ENCODE peak calls at places on chromosomes 13 and 19, in nine cellular contexts. N, U, T, V, D, Y, W, G and Z are unnamed samples.
A peak's percentile ranks its signal among the peaks of the same experiment; 100 is the strongest.

GRCh38 chr19:888615-889385 is 4.2 kb downstream of the MED16 start:
- DNase-seq in N (no peak), V (no peak), D (no peak), Y (no peak), U (no peak), G (peak; percentile 13), T (no peak), W (no peak), Z (no peak)

GRCh38 chr19:58037927-58038687 is 4.3 kb downstream of the ZSCAN1 start:
- DNase-seq in D (no peak), V (no peak), G (no peak), U (no peak), W (no peak), T (no peak), N (peak; percentile 6), Y (no peak), Z (no peak)

GRCh38 chr13:83773961-83774360 is 108.3 kb downstream of the SLITRK1 start:
- DNase-seq in D (no peak), W (no peak), Y (no peak), T (no peak), N (no peak), G (no peak), V (no peak), U (no peak), Z (no peak)

GRCh38 chr13:51331354-51331861 is 8.1 kb upstream of the SERPINE3 start:
- DNase-seq in N (no peak), U (no peak), T (no peak), Y (no peak), W (no peak), V (no peak), D (no peak), G (no peak), Z (no peak)

GRCh38 chr19:46472592-46472991 is 1.2 kb upstream of the PNMA8A start:
- DNase-seq in V (no peak), G (no peak), Y (no peak), T (no peak), W (no peak), N (no peak), U (no peak), D (no peak), Z (no peak)

GRCh38 chr13:78630509-78630908 is 27.2 kb upstream of the POU4F1 start:
- DNase-seq in G (no peak), N (no peak), V (no peak), D (no peak), U (no peak), Y (no peak), T (no peak), W (no peak), Z (no peak)

GRCh38 chr13:100633461-100633860 is 41.1 kb downstream of the TMTC4 start:
- DNase-seq in G (no peak), W (no peak), V (no peak), U (no peak), D (no peak), Y (peak; percentile 82), N (no peak), T (no peak), Z (no peak)

GRCh38 chr19:46232468-46232867 is 2.9 kb downstream of the IGFL1 start:
- DNase-seq in G (no peak), N (no peak), W (no peak), T (no peak), Y (no peak), D (no peak), V (no peak), U (no peak), Z (no peak)

GRCh38 chr19:55877211-55877610 is 40.9 kb downstream of the NLRP4 start:
- DNase-seq in V (no peak), W (no peak), T (no peak), D (no peak), U (no peak), N (no peak), G (no peak), Y (no peak), Z (no peak)

GRCh38 chr19:17475541-17476115 is 5.3 kb downstream of the SLC27A1 start:
- DNase-seq in G (no peak), U (no peak), D (peak; percentile 65), V (no peak), W (no peak), N (no peak), Y (no peak), T (peak; percentile 82), Z (no peak)

GRCh38 chr13:66152596-66152995 is 1077.5 kb downstream of the PCDH9 start:
- DNase-seq in N (no peak), T (no peak), U (no peak), D (no peak), W (no peak), G (no peak), V (no peak), Y (no peak), Z (no peak)

GRCh38 chr19:38878575-38879399 is 712 bp upstream of the RINL start:
- DNase-seq in W (no peak), Y (no peak), G (no peak), N (no peak), T (no peak), D (no peak), U (no peak), V (no peak), Z (no peak)

GRCh38 chr19:11463391-11463790 is 17.5 kb downstream of the ELAVL3 start:
- DNase-seq in W (no peak), N (no peak), U (no peak), G (no peak), V (no peak), T (no peak), Y (no peak), D (no peak), Z (no peak)

GRCh38 chr19:10230155-10230903 is 802 bp downstream of the S1PR2 start:
- DNase-seq in D (peak; percentile 56), V (peak; percentile 48), U (no peak), N (no peak), G (no peak), Y (no peak), W (no peak), T (peak; percentile 26), Z (no peak)

GRCh38 chr19:50556236-50557008 is 11.8 kb downstream of the LRRC4B start:
- DNase-seq in V (peak; percentile 52), Y (no peak), U (no peak), D (peak; percentile 74), W (peak; percentile 3), N (peak; percentile 59), T (peak; percentile 75), G (peak; percentile 27), Z (peak; percentile 5)

GRCh38 chr13:36166051-36166450 is 34.9 kb upstream of the DCLK1 start:
- DNase-seq in Y (no peak), T (no peak), W (no peak), V (no peak), G (no peak), N (no peak), U (no peak), D (no peak), Z (no peak)

GRCh38 chr13:50291611-50292010 is 276.4 kb downstream of the KCNRG start:
- DNase-seq in U (no peak), G (no peak), Y (no peak), W (no peak), V (no peak), D (no peak), T (no peak), N (no peak), Z (no peak)

GRCh38 chr13:40589285-40590109 is 76.9 kb downstream of the FOXO1 start:
- DNase-seq in V (no peak), D (peak; percentile 42), W (no peak), G (no peak), T (no peak), N (no peak), U (peak; percentile 98), Y (peak; percentile 40), Z (no peak)

GRCh38 chr13:31860002-31860401 is 120.7 kb downstream of the RXFP2 start:
- DNase-seq in Y (no peak), D (no peak), U (no peak), W (no peak), V (no peak), G (no peak), T (no peak), N (no peak), Z (no peak)

GRCh38 chr13:35700661-35701060 is 224.2 kb upstream of the MAB21L1 start:
- DNase-seq in V (no peak), W (no peak), U (no peak), T (no peak), D (no peak), G (no peak), N (no peak), Y (no peak), Z (no peak)

GRCh38 chr13:25980255-25980654 is 71.6 kb downstream of the SHISA2 start:
- DNase-seq in V (no peak), W (no peak), D (no peak), Y (no peak), N (no peak), G (no peak), T (no peak), U (no peak), Z (peak; percentile 17)

GRCh38 chr13:80030491-80030890 is 310.4 kb downstream of the SPRY2 start:
- DNase-seq in G (no peak), V (peak; percentile 49), N (no peak), D (no peak), U (no peak), W (no peak), T (peak; percentile 26), Y (no peak), Z (no peak)

GRCh38 chr19:29535432-29535831 is 9.6 kb downstream of the VSTM2B start:
- DNase-seq in W (no peak), N (no peak), G (no peak), Y (no peak), D (no peak), U (no peak), V (no peak), T (no peak), Z (no peak)

GRCh38 chr19:1854542-1855039 is 6.3 kb upstream of the REXO1 start:
- DNase-seq in G (no peak), W (no peak), N (no peak), Y (no peak), U (no peak), D (peak; percentile 46), T (no peak), V (no peak), Z (no peak)

GRCh38 chr19:48495391-48495790 is 16.2 kb downstream of the LMTK3 start:
- DNase-seq in U (peak; percentile 62), Y (no peak), W (no peak), T (no peak), V (no peak), G (no peak), N (no peak), D (no peak), Z (no peak)

GRCh38 chr13:56773148-56773547 is 367.6 kb upstream of the PRR20A start:
- DNase-seq in W (no peak), T (no peak), Y (no peak), G (no peak), U (no peak), D (no peak), N (no peak), V (no peak), Z (no peak)

GRCh38 chr19:1017115-1017905 is 3.6 kb downstream of the TMEM259 start:
- DNase-seq in N (no peak), D (no peak), U (no peak), G (no peak), Y (no peak), W (no peak), V (no peak), T (peak; percentile 80), Z (no peak)

GRCh38 chr13:41706189-41706588 is 248.8 kb downstream of the RGCC start:
- DNase-seq in W (no peak), G (no peak), D (no peak), U (no peak), T (no peak), V (no peak), Y (no peak), N (no peak), Z (no peak)